ENCODE peak calls at places on chromosome 9, in five cellular contexts. A, X, L, G and W are unnamed samples. For H3K4me1, the result is how much of the 10 kb centered on the place peaks cover.

GRCh38 chr9:125409217-125409636 is 147.6 kb downstream of the GAPVD1 start:
- DNase-seq in A (no peak), X (peak), L (no peak), G (no peak), W (no peak)

GRCh38 chr9:109861499-109861898 is 81.5 kb downstream of the PALM2AKAP2 start:
- DNase-seq in A (peak), X (no peak), L (no peak), G (no peak), W (no peak)

GRCh38 chr9:17587113-17587512 is 8.2 kb downstream of the SH3GL2 start:
- DNase-seq in A (no peak), X (no peak), L (no peak), G (no peak), W (no peak)

GRCh38 chr9:101711330-101711941 is 27.0 kb downstream of the GRIN3A start:
- DNase-seq in A (no peak), X (peak), L (peak), G (peak), W (peak)

GRCh38 chr9:130688070-130688469 is 5.5 kb upstream of the EXOSC2 start:
- DNase-seq in A (no peak), X (no peak), L (no peak), G (no peak), W (no peak)

GRCh38 chr9:107721705-107722245 is 232.2 kb upstream of the KLF4 start:
- DNase-seq in A (no peak), X (no peak), L (no peak), G (peak), W (no peak)

GRCh38 chr9:130975932-130976841 is 32.8 kb upstream of the LAMC3 start:
- DNase-seq in A (no peak), X (peak), L (no peak), G (no peak), W (no peak)

GRCh38 chr9:69371001-69371400 is 46.0 kb downstream of the ENTREP1 start:
- DNase-seq in A (peak), X (no peak), L (no peak), G (no peak), W (no peak)

GRCh38 chr9:1637401-1637800 is 377.7 kb upstream of the SMARCA2 start:
- DNase-seq in A (no peak), X (no peak), L (peak), G (no peak), W (no peak)

GRCh38 chr9:37300620-37301368 is 121.7 kb upstream of the GRHPR start:
- DNase-seq in A (peak), X (no peak), L (no peak), G (peak), W (no peak)

GRCh38 chr9:38417003-38417965 is 7.0 kb downstream of the IGFBPL1 start:
- DNase-seq in A (no peak), X (peak), L (peak), G (peak), W (peak)

GRCh38 chr9:115730845-115731244 is 422.7 kb upstream of the PAPPA start:
- DNase-seq in A (peak), X (no peak), L (no peak), G (peak), W (no peak)

GRCh38 chr9:6907772-6908381 is 150.1 kb downstream of the KDM4C start:
- DNase-seq in A (peak), X (no peak), L (peak), G (no peak), W (no peak)

GRCh38 chr9:128190516-128191405 is 611 bp downstream of the CIZ1 start:
- DNase-seq in A (no peak), X (no peak), L (no peak), G (peak), W (peak)

GRCh38 chr9:6962164-6962563 is 204.4 kb downstream of the KDM4C start:
- DNase-seq in A (no peak), X (no peak), L (no peak), G (no peak), W (no peak)

GRCh38 chr9:2741441-2742158 is 24.3 kb downstream of the KCNV2 start:
- DNase-seq in A (no peak), X (no peak), L (no peak), G (no peak), W (no peak)

GRCh38 chr9:109903515-109904138 is 123.6 kb downstream of the PALM2AKAP2 start:
- DNase-seq in A (peak), X (peak), L (peak), G (peak), W (peak)

GRCh38 chr9:75445122-75445521 is 356.8 kb downstream of the OSTF1 start:
- DNase-seq in A (no peak), X (no peak), L (no peak), G (no peak), W (no peak)

GRCh38 chr9:93267091-93267541 is 83.2 kb downstream of the WNK2 start:
- DNase-seq in A (no peak), X (no peak), L (no peak), G (no peak), W (no peak)

GRCh38 chr9:118578467-118578866 is 790.8 kb downstream of the BRINP1 start:
- DNase-seq in A (no peak), X (no peak), L (no peak), G (peak), W (no peak)

GRCh38 chr9:108766786-108767185 is 89.0 kb downstream of the ACTL7B start:
- DNase-seq in A (no peak), X (peak), L (no peak), G (no peak), W (no peak)

GRCh38 chr9:42852133-42852532 is 668.7 kb downstream of the SPATA31A6 start:
- DNase-seq in A (no peak), X (peak), L (peak), G (peak), W (peak)

GRCh38 chr9:40928803-40929487 is 199.5 kb downstream of the FOXD4L6 start:
- DNase-seq in A (no peak), X (no peak), L (no peak), G (no peak), W (no peak)

GRCh38 chr9:3441197-3441816 is 84.5 kb downstream of the RFX3 start:
- DNase-seq in A (peak), X (peak), L (peak), G (peak), W (peak)

GRCh38 chr9:128703616-128704355 is 1.5 kb downstream of the PKN3 start:
- DNase-seq in A (no peak), X (peak), L (no peak), G (no peak), W (no peak)

GRCh38 chr9:30524311-30524710 is 1860.1 kb upstream of the ACO1 start:
- DNase-seq in A (no peak), X (no peak), L (no peak), G (no peak), W (no peak)

GRCh38 chr9:7027996-7028395 is 270.2 kb downstream of the KDM4C start:
- DNase-seq in A (no peak), X (no peak), L (no peak), G (no peak), W (no peak)

GRCh38 chr9:31916591-31917223 is 467.7 kb upstream of the ACO1 start:
- DNase-seq in A (no peak), X (peak), L (peak), G (no peak), W (peak)

GRCh38 chr9:107883496-107884120 is 394.0 kb upstream of the KLF4 start:
- DNase-seq in A (no peak), X (no peak), L (no peak), G (no peak), W (no peak)

GRCh38 chr9:128494108-128494742 is 10.3 kb upstream of the GLE1 start:
- DNase-seq in A (no peak), X (no peak), L (no peak), G (no peak), W (no peak)

DNA sequence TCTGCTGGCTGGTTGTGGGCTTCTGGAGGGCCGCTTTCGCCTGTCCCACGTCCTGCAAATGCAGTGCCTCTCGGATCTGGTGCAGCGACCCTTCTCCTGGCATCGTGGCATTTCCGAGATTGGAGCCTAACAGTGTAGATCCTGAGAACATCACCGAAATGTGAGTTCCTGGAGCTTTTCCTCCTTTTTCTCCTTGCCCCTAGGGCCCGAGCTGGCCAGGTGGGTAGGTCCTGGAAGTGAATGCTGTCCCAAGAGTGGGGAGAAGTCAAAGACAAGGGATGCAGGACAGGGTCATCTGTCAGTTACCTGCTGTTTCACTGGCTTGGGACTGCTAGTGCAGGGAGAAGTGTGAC is 1.2 kb downstream of the NTRK2 start:
- DNase-seq in A (no peak), X (no peak), L (no peak), G (no peak), W (no peak)
- H3K9ac ChIP-seq in A (no peak), X (no peak), L (peak), G (no peak), W (no peak)

GRCh38 chr9:74336161-74336560 is 161.0 kb upstream of the RORB start:
- DNase-seq in A (no peak), X (no peak), L (no peak), G (peak), W (no peak)
- H3K4me1 ChIP-seq in A (under half), X (under half), L (under half), G (under half), W (under half)

DNA sequence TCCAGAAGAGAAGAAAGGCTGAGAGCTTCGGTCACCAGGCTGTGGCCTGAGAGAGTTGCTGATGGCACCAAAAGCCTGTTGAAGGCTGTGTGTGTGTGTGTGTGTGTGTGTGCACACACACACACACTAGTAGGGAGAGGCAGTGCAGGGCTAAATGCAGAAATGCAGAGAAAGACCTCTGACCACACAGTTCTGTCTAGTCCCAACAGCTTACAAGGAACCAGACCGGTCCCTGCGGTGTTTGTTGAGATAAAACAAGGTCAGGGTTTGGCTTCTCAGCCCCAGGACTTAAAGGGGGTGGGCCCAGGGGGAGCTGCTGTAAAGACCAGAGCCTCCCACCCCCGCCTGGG is 225.6 kb downstream of the FANCC start:
- DNase-seq in A (peak), X (no peak), L (no peak), G (no peak), W (no peak)
- H3K9ac ChIP-seq in A (no peak), X (no peak), L (peak), G (no peak), W (no peak)

GRCh38 chr9:133897675-133898074 is 94.4 kb downstream of the VAV2 start:
- DNase-seq in A (no peak), X (no peak), L (no peak), G (no peak), W (no peak)
- H3K4me1 ChIP-seq in A (under half), X (under half), L (under half), G (under half), W (under half)

GRCh38 chr9:136441191-136441680 is 1.6 kb upstream of the INPP5E start:
- DNase-seq in A (peak), X (no peak), L (no peak), G (no peak), W (no peak)
- H3K9ac ChIP-seq in A (no peak), X (no peak), L (no peak), G (no peak), W (no peak)

DNA sequence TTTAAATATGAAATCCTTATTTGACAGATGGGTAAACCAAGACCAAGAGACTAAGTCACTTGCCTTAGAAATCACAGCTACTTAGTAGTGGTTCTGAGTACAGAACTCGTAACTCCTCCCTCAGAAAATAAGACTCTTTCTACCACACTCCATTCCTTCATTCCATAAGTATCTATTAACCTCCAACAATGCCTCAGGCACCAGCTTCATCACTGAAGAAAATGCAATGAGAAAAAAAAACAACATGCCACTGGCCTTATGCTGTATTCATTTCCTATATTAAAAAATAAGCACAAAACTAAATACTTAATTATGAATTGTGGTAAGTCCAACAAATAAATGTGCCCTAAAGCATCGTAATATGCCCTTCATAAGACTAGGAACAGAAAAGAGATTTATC is 13.5 kb upstream of the FREM1 start:
- DNase-seq in A (no peak), X (no peak), L (no peak), G (no peak), W (no peak)
- H3K4me1 ChIP-seq in A (under half), X (under half), L (under half), G (under half), W (under half)

GRCh38 chr9:111178361-111179043 is 140.2 kb upstream of the LPAR1 start:
- DNase-seq in A (peak), X (no peak), L (no peak), G (no peak), W (no peak)
- H3K9ac ChIP-seq in A (no peak), X (no peak), L (no peak), G (no peak), W (no peak)